ENCODE peak calls at places on chromosomes 13 and 19, in ten cellular contexts. B, T, K, I, J, E, H, L, R and N are unnamed samples.

GRCh38 chr19:16771618-16772017 is 52.0 kb downstream of the NWD1 start:
- DNase-seq in L (peak), K (peak), J (peak), I (peak), H (peak), T (peak), E (no peak), B (peak), R (peak), N (peak)

GRCh38 chr19:46606019-46606418 is 4.9 kb downstream of the CALM3 start:
- DNase-seq in I (no peak), T (peak), L (no peak), K (no peak), E (no peak), R (no peak), H (no peak), B (no peak), J (no peak), N (no peak)

GRCh38 chr13:110319774-110320509 is 12.9 kb downstream of the COL4A2 start:
- DNase-seq in H (no peak), B (no peak), K (peak), J (no peak), I (peak), R (no peak), T (peak), L (peak), E (no peak), N (no peak)

GRCh38 chr19:1063030-1063908 is 3.7 kb upstream of the ARHGAP45 start:
- DNase-seq in T (peak), L (no peak), J (no peak), R (no peak), I (no peak), H (peak), K (peak), E (peak), B (no peak), N (no peak)

GRCh38 chr19:56071151-56071550 is 49.9 kb downstream of the ZNF787 start:
- DNase-seq in E (no peak), K (no peak), H (peak), L (no peak), T (no peak), I (no peak), B (no peak), J (no peak), R (no peak), N (no peak)

GRCh38 chr19:23440791-23441190 is 45.5 kb upstream of the ZNF91 start:
- DNase-seq in E (no peak), T (no peak), K (no peak), B (no peak), L (no peak), R (no peak), I (no peak), J (no peak), H (peak), N (no peak)

GRCh38 chr13:41457589-41458186 is 338 bp downstream of the RGCC start:
- DNase-seq in I (no peak), J (no peak), K (no peak), B (peak), R (peak), L (no peak), E (peak), T (peak), H (peak), N (peak)

GRCh38 chr13:112674412-112675383 is 15.1 kb upstream of the ATP11A start:
- DNase-seq in L (no peak), H (no peak), R (no peak), T (peak), B (no peak), I (no peak), J (no peak), K (no peak), E (no peak), N (no peak)

GRCh38 chr19:28435551-28436261 is 777.2 kb downstream of the UQCRFS1 start:
- DNase-seq in K (no peak), J (no peak), B (no peak), R (no peak), L (no peak), T (no peak), E (no peak), H (peak), I (no peak), N (no peak)

GRCh38 chr13:36288794-36289391 is 8.7 kb downstream of the CCDC169 start:
- DNase-seq in R (no peak), T (no peak), K (no peak), L (no peak), E (no peak), H (peak), B (no peak), J (no peak), I (no peak), N (no peak)

GRCh38 chr19:18190278-18190677 is 2.7 kb upstream of the MPV17L2 start:
- DNase-seq in B (no peak), R (no peak), K (no peak), T (no peak), L (no peak), J (no peak), H (no peak), E (no peak), I (no peak), N (no peak)

GRCh38 chr19:18192673-18193387 is at the start of gene MPV17L2:
- DNase-seq in T (peak), H (peak), R (peak), K (peak), J (peak), I (peak), B (peak), E (peak), L (peak), N (peak)

GRCh38 chr19:18193388-18194207 is 580 bp downstream of the MPV17L2 start:
- DNase-seq in E (no peak), J (no peak), K (no peak), H (peak), B (no peak), L (no peak), T (no peak), I (peak), R (no peak), N (no peak)

GRCh38 chr19:18194208-18194530 is 1.2 kb downstream of the MPV17L2 start:
- DNase-seq in L (no peak), H (no peak), K (no peak), B (no peak), I (no peak), E (no peak), R (no peak), T (no peak), J (no peak), N (no peak)

GRCh38 chr19:18191640-18192062 is 1.4 kb upstream of the MPV17L2 start:
- DNase-seq in K (no peak), I (no peak), J (no peak), T (no peak), R (no peak), B (no peak), L (no peak), E (no peak), H (no peak), N (no peak)
- TF ChIP-seq CTCF in K (no peak), I (no peak), J (no peak), T (no peak), R (no peak), B (no peak), L (no peak), E (no peak), H (no peak), N (no peak)

DNA sequence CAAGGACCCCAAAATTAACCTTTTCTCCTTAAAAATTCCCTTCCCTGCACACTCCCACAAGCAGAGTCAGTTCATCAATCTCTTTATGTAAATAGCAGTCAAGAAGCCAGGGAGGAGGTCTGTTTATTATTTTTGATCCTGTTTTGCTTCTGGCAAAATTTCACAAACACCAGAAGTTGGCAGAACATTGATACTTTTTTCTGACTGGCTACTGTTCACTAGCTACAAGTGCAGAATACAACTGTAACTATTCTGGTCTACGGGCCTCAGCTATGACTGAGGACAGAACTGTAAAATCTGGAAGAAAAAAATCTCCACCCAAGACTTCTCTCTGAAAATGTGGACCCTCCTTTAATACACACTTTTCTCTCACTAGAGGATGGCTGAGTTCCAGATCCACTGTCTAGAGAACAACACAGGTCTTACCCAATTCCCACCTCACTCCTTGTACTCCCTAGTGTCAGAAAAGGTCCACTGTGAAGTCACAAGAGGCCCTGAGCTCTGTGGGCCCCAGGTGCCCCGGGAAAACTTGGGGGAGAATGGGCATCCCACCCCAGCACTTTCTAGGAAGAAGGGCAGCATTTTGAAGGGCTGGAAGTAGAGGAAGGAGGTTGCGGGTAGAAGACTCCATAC is 14.5 kb downstream of the STARD13 start:
- DNase-seq in K (no peak), R (no peak), B (no peak), L (peak), E (no peak), J (no peak), T (no peak), I (no peak), H (no peak), N (no peak)
- TF ChIP-seq CTCF in K (no peak), R (no peak), B (no peak), L (no peak), E (no peak), J (no peak), T (no peak), I (no peak), H (no peak), N (no peak)

DNA sequence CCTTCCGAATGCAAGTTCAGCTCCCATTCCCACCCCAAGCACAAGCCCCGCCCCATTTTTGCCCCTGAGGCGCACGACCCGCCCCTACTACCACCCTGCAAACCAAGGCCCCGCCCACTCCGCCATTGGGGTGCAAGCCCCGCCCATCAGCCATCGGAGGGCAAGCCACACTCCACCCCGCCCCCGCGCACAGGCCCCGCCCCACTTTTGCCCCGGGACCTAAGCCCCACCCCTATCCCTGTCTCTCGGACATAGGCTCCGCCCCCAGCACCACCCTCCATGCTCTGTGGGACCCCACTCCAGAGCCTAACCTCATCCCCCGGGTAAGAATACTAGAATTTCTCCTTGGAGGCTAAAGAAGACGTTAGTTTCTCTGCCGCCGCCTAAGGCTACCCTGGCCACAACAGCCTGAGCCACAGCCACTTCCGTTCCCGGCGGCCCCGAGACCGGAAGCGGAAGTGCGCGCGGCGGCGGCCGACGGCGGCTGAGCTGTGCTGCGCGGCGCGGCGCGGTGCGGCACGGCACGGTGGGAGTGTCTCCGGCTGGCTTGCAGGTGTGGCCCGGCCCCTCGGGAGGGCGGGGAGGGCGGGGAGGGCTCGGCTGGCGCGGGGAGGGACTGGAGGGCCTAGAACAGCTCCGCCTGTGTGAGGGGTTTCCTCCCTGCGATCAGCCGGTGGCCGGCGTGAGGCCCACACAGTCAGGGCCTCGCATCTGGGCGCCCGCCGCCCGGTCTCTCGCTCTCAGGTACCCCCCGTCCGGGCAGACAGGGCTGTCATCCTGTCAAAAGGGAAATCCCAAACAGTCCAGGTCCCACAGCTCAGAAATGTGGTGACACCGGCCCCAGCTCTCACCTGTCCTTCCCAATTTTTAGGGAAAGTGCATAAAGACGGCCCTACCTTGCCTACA is at the start of gene ZNF333:
- DNase-seq in K (peak), R (peak), J (peak), B (peak), T (peak), L (peak), E (peak), H (peak), I (peak), N (peak)
- TF ChIP-seq CTCF in K (no peak), R (no peak), J (no peak), B (no peak), T (no peak), L (no peak), E (no peak), H (no peak), I (no peak), N (no peak)

DNA sequence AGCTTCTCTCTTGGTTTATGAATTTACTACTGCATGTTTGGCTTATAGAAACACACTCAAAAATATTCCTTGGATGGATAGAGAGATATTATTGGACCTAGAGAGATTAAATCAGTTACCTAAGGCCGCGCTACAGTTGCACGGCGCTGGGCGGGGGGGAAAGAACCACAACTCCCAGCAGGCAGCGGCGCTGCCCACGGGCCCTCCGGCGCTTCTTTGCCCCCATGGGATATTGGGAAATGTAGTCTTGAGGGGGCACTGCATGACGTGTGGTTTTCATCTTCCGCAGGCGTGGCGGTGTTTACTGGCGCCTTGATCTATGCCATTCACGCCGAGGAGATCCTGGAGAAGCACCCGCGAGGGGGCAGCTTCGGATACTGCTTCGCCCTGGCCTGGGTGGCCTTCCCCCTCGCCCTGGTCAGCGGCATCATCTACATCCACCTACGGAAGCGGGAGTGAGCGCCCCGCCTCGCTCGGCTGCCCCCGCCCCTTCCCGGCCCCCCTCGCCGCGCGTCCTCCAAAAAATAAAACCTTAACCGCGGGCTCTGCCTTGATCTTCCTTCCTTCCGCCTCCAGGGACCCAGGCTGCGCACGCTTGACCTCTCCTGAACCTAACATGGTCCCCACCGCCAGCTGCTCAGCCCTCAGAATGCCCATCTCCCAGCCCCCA is 4.8 kb downstream of the EMP3 start:
- DNase-seq in R (peak), J (no peak), K (no peak), I (peak), L (no peak), E (peak), B (peak), T (peak), H (peak), N (peak)
- TF ChIP-seq CTCF in R (peak), J (no peak), K (no peak), I (no peak), L (no peak), E (no peak), B (no peak), T (no peak), H (peak), N (no peak)